ENCODE peak calls at places on chromosomes 6 and 20, in five cellular contexts. G is left ventricle myocardium inferior, S is foreskin keratinocyte, C is AG10803, I is AG04449. P is an unnamed sample.

GRCh38 chr6:136728976-136729515 is 63.2 kb downstream of the MAP3K5 start:
- DNase-seq in S (no peak), C (no peak), G (no peak), I (no peak), P (no peak)

GRCh38 chr20:24147961-24148360 is 159.4 kb upstream of the GGTLC1 start:
- DNase-seq in C (no peak), I (no peak), S (no peak), G (no peak), P (no peak)

GRCh38 chr6:27502508-27503435 is 29.9 kb upstream of the ZNF184 start:
- DNase-seq in I (peak; percentile 36), C (peak; percentile 59), G (peak; percentile 49), S (peak; percentile 71), P (no peak)

GRCh38 chr6:15555101-15556038 is 107.5 kb downstream of the DTNBP1 start:
- DNase-seq in I (no peak), S (no peak), C (no peak), G (no peak), P (no peak)

GRCh38 chr20:47126374-47126705 is 230.2 kb downstream of the ZMYND8 start:
- DNase-seq in C (peak; percentile 40), G (no peak), I (no peak), S (no peak), P (no peak)

GRCh38 chr6:132085731-132086130 is 134.6 kb upstream of the CCN2 start:
- DNase-seq in G (no peak), S (no peak), C (no peak), I (no peak), P (no peak)

GRCh38 chr6:106562001-106562400 is 67.3 kb downstream of the RTN4IP1 start:
- DNase-seq in I (no peak), G (no peak), S (peak; percentile 44), C (peak; percentile 27), P (no peak)

GRCh38 chr6:141158740-141159139 is 974.0 kb upstream of the GJE1 start:
- DNase-seq in S (no peak), G (no peak), I (no peak), C (no peak), P (no peak)

GRCh38 chr20:16947346-16947943 is 199.3 kb downstream of the OTOR start:
- DNase-seq in S (no peak), C (peak; percentile 40), G (no peak), I (no peak), P (no peak)

GRCh38 chr20:4352348-4352747 is 337.0 kb upstream of the RNF24 start:
- DNase-seq in C (no peak), I (no peak), G (no peak), S (no peak), P (no peak)
- TF ChIP-seq CTCF in C (no peak), I (no peak), G (no peak), S (no peak), P (no peak)

DNA sequence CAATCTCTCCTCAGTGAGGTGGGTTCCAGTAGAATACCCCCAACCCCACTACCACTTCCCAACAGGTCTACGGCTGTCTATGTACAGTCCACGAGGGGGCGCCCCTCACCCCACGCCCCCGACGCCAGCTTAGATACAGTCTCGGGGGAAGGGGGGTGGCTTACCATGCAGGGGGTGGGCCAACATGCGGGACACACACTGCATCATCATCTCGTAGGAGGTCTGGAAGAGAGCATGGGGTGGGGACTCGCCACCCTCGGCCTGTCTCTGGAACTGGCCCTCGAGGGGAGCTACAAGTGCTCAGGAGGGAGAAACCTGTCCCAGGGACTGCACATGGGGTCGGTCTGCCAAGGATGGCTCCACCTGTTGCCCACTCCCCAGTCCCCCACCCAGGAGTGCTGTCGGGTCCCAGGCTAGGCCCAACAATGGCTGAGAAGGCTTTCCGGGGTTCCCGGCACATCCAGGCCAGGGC is 8.5 kb downstream of the MTCH1 start:
- DNase-seq in S (no peak), G (no peak), C (no peak), I (no peak), P (no peak)
- TF ChIP-seq CTCF in S (peak; percentile 53), G (peak; percentile 51), C (peak; percentile 34), I (peak; percentile 33), P (peak; percentile 56)

DNA sequence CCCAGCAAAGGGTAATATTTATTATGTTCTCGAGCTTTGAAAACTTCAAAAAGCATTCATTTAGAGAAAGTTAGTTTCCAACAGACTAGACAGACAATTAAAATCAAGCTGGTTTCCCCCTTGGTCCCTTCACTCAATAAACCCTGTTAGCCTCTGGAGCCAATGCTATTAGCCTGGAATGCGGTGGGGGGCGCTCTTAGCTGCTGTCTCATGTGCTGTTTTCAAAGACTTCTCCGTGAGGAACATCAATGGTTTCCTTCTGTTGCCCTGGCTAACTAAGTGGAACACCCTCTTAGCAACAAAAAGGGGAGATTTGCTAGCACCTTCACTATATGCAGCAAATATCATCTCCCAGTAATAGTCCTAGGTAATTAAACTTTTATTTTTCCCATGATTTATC is 86.4 kb downstream of the LY86 start:
- DNase-seq in G (no peak), S (no peak), C (no peak), I (no peak), P (no peak)
- TF ChIP-seq CTCF in G (peak; percentile 11), S (peak; percentile 57), C (peak; percentile 46), I (peak; percentile 26), P (peak; percentile 50)

DNA sequence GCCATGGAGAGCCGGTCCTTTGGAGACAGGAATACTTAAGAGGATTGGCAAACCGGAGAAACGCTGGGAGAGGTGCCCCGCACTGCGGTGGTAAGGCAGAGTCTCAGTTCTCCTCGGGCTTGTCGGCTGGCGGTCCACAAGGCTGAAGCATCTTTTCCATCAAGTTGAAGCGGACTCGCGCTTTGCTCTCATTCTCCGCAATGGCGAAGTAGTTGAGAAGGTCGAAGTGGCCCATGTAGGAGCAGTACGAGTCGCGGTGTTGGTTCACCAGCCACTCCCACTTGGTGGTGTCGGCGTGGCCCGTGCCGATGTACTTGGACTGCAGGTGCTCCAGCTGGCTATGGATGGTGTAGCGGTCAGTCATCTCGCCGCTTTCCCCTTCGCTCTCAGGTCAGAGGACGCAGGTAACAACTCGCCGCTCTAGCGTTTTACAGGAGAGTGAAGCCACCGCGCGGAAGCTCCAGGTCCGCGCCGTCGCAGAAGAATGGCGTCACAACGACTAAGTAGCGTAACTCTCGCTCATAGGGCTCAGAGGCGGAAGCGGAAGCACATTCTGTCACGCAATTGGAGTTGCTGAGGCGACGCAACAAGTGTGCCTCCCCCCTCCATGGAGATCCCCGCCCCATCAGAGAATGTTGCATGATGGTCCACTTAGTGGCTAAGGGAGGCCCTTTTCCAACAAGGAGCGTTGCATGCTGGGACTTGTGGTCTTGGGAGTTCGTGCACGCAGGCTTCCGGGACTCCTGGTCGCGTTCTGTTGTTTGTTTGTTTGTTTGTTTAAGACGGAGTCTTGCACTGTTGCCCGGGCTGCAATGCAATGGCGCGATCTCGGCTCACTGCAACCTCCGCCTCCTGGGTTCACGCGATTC is at the start of gene SF3B5:
- DNase-seq in G (peak; percentile 98), I (peak; percentile 99), S (peak; percentile 99), C (peak; percentile 100), P (peak; percentile 95)
- TF ChIP-seq CTCF in G (no peak), I (no peak), S (peak; percentile 3), C (peak; percentile 3), P (no peak)

DNA sequence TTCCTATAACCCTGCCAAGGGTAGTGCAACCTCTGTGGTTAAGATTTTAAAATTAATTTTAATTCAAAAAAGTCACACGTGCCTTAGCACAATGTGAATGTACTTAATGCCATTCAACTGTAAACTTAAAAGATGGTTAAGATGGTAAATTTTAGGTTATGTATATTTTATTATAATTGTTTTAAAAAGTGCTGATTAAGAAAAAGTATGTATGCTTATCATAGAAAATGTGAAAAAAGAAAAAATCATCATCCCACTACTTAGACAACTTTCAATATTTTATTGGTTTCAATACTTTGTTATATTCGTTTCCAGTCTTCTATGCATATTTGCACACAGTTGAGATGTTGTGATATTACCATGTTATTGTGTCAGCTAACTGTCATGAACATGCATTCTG is 18.7 kb downstream of the ARFGEF2 start:
- DNase-seq in G (no peak), S (no peak), I (no peak), C (no peak), P (no peak)
- TF ChIP-seq CTCF in G (no peak), S (no peak), I (no peak), C (no peak), P (no peak)

P was measured in type B pancreatic cell.